ENCODE peak calls at places on chromosomes 5 and 9, in eight cellular contexts. One of them, this sample, is unnamed.

GRCh38 chr5:132483661-132484385 is 6.8 kb downstream of the IRF1 start:
- DNase-seq in T-helper 2 cell: no peak
- DNase-seq in SK-MEL-5: no peak
- DNase-seq in NCI-H446 treated with DMSO at 0.1 percent for 48 hours: no peak
- DNase-seq in DMS153: no peak
- DNase-seq in psoas muscle: no peak
- DNase-seq in nucleus accumbens: no peak
- DNase-seq in pancreas: no peak
- DNase-seq in this sample: peak

GRCh38 chr9:81423589-81424326 is 265.6 kb downstream of the TLE1 start:
- DNase-seq in T-helper 2 cell: no peak
- DNase-seq in SK-MEL-5: no peak
- DNase-seq in NCI-H446 treated with DMSO at 0.1 percent for 48 hours: no peak
- DNase-seq in DMS153: no peak
- DNase-seq in psoas muscle: no peak
- DNase-seq in nucleus accumbens: no peak
- DNase-seq in pancreas: no peak
- DNase-seq in this sample: no peak

GRCh38 chr9:107087256-107087655 is 195.8 kb upstream of the RAD23B start:
- DNase-seq in T-helper 2 cell: no peak
- DNase-seq in SK-MEL-5: no peak
- DNase-seq in NCI-H446 treated with DMSO at 0.1 percent for 48 hours: no peak
- DNase-seq in DMS153: no peak
- DNase-seq in psoas muscle: no peak
- DNase-seq in nucleus accumbens: no peak
- DNase-seq in pancreas: no peak
- DNase-seq in this sample: no peak

GRCh38 chr5:14806452-14806851 is 65.1 kb downstream of the ANKH start:
- DNase-seq in T-helper 2 cell: no peak
- DNase-seq in SK-MEL-5: peak
- DNase-seq in NCI-H446 treated with DMSO at 0.1 percent for 48 hours: no peak
- DNase-seq in DMS153: peak
- DNase-seq in psoas muscle: peak
- DNase-seq in nucleus accumbens: no peak
- DNase-seq in pancreas: no peak
- DNase-seq in this sample: no peak

GRCh38 chr9:134657666-134658377 is 16.2 kb downstream of the COL5A1 start:
- DNase-seq in T-helper 2 cell: no peak
- DNase-seq in SK-MEL-5: no peak
- DNase-seq in NCI-H446 treated with DMSO at 0.1 percent for 48 hours: no peak
- DNase-seq in DMS153: no peak
- DNase-seq in psoas muscle: peak
- DNase-seq in nucleus accumbens: no peak
- DNase-seq in pancreas: peak
- DNase-seq in this sample: no peak

GRCh38 chr5:55584398-55585265 is 49.9 kb upstream of the PLPP1 start:
- DNase-seq in T-helper 2 cell: no peak
- DNase-seq in SK-MEL-5: no peak
- DNase-seq in NCI-H446 treated with DMSO at 0.1 percent for 48 hours: no peak
- DNase-seq in DMS153: no peak
- DNase-seq in psoas muscle: no peak
- DNase-seq in nucleus accumbens: no peak
- DNase-seq in pancreas: no peak
- DNase-seq in this sample: no peak

GRCh38 chr5:164422400-164422799 is 917.0 kb downstream of the MAT2B start:
- DNase-seq in T-helper 2 cell: no peak
- DNase-seq in SK-MEL-5: peak
- DNase-seq in NCI-H446 treated with DMSO at 0.1 percent for 48 hours: no peak
- DNase-seq in DMS153: no peak
- DNase-seq in psoas muscle: no peak
- DNase-seq in nucleus accumbens: no peak
- DNase-seq in pancreas: no peak
- DNase-seq in this sample: no peak

GRCh38 chr5:56552612-56553268 is 262.6 kb upstream of the MAP3K1 start:
- DNase-seq in T-helper 2 cell: no peak
- DNase-seq in SK-MEL-5: no peak
- DNase-seq in NCI-H446 treated with DMSO at 0.1 percent for 48 hours: no peak
- DNase-seq in DMS153: no peak
- DNase-seq in psoas muscle: no peak
- DNase-seq in nucleus accumbens: no peak
- DNase-seq in pancreas: no peak
- DNase-seq in this sample: no peak

GRCh38 chr9:38686923-38687322 is 33.0 kb downstream of the FAM240B start:
- DNase-seq in T-helper 2 cell: no peak
- DNase-seq in SK-MEL-5: no peak
- DNase-seq in NCI-H446 treated with DMSO at 0.1 percent for 48 hours: no peak
- DNase-seq in DMS153: no peak
- DNase-seq in psoas muscle: no peak
- DNase-seq in nucleus accumbens: no peak
- DNase-seq in pancreas: no peak
- DNase-seq in this sample: no peak

GRCh38 chr9:111178361-111179043 is 140.2 kb upstream of the LPAR1 start:
- DNase-seq in T-helper 2 cell: no peak
- DNase-seq in SK-MEL-5: no peak
- DNase-seq in NCI-H446 treated with DMSO at 0.1 percent for 48 hours: peak
- DNase-seq in DMS153: no peak
- DNase-seq in psoas muscle: no peak
- DNase-seq in nucleus accumbens: no peak
- DNase-seq in pancreas: no peak
- DNase-seq in this sample: no peak

GRCh38 chr5:756171-756570 is 28.4 kb downstream of the ZDHHC11B start:
- DNase-seq in T-helper 2 cell: no peak
- DNase-seq in SK-MEL-5: no peak
- DNase-seq in NCI-H446 treated with DMSO at 0.1 percent for 48 hours: no peak
- DNase-seq in DMS153: no peak
- DNase-seq in psoas muscle: peak
- DNase-seq in nucleus accumbens: no peak
- DNase-seq in pancreas: peak
- DNase-seq in this sample: peak

GRCh38 chr9:4243113-4243512 is 56.8 kb downstream of the GLIS3 start:
- DNase-seq in T-helper 2 cell: no peak
- DNase-seq in SK-MEL-5: no peak
- DNase-seq in NCI-H446 treated with DMSO at 0.1 percent for 48 hours: no peak
- DNase-seq in DMS153: no peak
- DNase-seq in psoas muscle: no peak
- DNase-seq in nucleus accumbens: no peak
- DNase-seq in pancreas: no peak
- DNase-seq in this sample: no peak

GRCh38 chr5:148746826-148747535 is 79.4 kb upstream of the ADRB2 start:
- DNase-seq in T-helper 2 cell: no peak
- DNase-seq in SK-MEL-5: no peak
- DNase-seq in NCI-H446 treated with DMSO at 0.1 percent for 48 hours: no peak
- DNase-seq in DMS153: no peak
- DNase-seq in psoas muscle: no peak
- DNase-seq in nucleus accumbens: no peak
- DNase-seq in pancreas: no peak
- DNase-seq in this sample: no peak

GRCh38 chr9:86549434-86549833 is 195.2 kb upstream of the TUT7 start:
- DNase-seq in T-helper 2 cell: no peak
- DNase-seq in SK-MEL-5: no peak
- DNase-seq in NCI-H446 treated with DMSO at 0.1 percent for 48 hours: no peak
- DNase-seq in DMS153: no peak
- DNase-seq in psoas muscle: no peak
- DNase-seq in nucleus accumbens: no peak
- DNase-seq in pancreas: no peak
- DNase-seq in this sample: no peak

GRCh38 chr9:137317979-137318511 is 16.0 kb upstream of the NRARP start:
- DNase-seq in T-helper 2 cell: no peak
- DNase-seq in SK-MEL-5: no peak
- DNase-seq in NCI-H446 treated with DMSO at 0.1 percent for 48 hours: no peak
- DNase-seq in DMS153: no peak
- DNase-seq in psoas muscle: no peak
- DNase-seq in nucleus accumbens: no peak
- DNase-seq in pancreas: peak
- DNase-seq in this sample: peak

GRCh38 chr9:136011703-136012496 is 50.7 kb upstream of the UBAC1 start:
- DNase-seq in T-helper 2 cell: peak
- DNase-seq in SK-MEL-5: no peak
- DNase-seq in NCI-H446 treated with DMSO at 0.1 percent for 48 hours: no peak
- DNase-seq in DMS153: no peak
- DNase-seq in psoas muscle: peak
- DNase-seq in nucleus accumbens: peak
- DNase-seq in pancreas: peak
- DNase-seq in this sample: no peak

GRCh38 chr9:95092321-95093072 is 225.0 kb downstream of the FANCC start:
- DNase-seq in T-helper 2 cell: no peak
- DNase-seq in SK-MEL-5: peak
- DNase-seq in NCI-H446 treated with DMSO at 0.1 percent for 48 hours: no peak
- DNase-seq in DMS153: no peak
- DNase-seq in psoas muscle: no peak
- DNase-seq in nucleus accumbens: no peak
- DNase-seq in pancreas: peak
- DNase-seq in this sample: no peak

GRCh38 chr9:112169368-112169767 is 5.7 kb downstream of the SUSD1 start:
- DNase-seq in T-helper 2 cell: no peak
- DNase-seq in SK-MEL-5: no peak
- DNase-seq in NCI-H446 treated with DMSO at 0.1 percent for 48 hours: no peak
- DNase-seq in DMS153: no peak
- DNase-seq in psoas muscle: no peak
- DNase-seq in nucleus accumbens: no peak
- DNase-seq in pancreas: no peak
- DNase-seq in this sample: no peak

GRCh38 chr5:86917117-86917579 is 299.4 kb downstream of the COX7C start:
- DNase-seq in T-helper 2 cell: no peak
- DNase-seq in SK-MEL-5: peak
- DNase-seq in NCI-H446 treated with DMSO at 0.1 percent for 48 hours: peak
- DNase-seq in DMS153: no peak
- DNase-seq in psoas muscle: no peak
- DNase-seq in nucleus accumbens: no peak
- DNase-seq in pancreas: no peak
- DNase-seq in this sample: no peak

GRCh38 chr5:68456756-68457217 is 241.2 kb downstream of the PIK3R1 start:
- DNase-seq in T-helper 2 cell: no peak
- DNase-seq in SK-MEL-5: no peak
- DNase-seq in NCI-H446 treated with DMSO at 0.1 percent for 48 hours: peak
- DNase-seq in DMS153: peak
- DNase-seq in psoas muscle: no peak
- DNase-seq in nucleus accumbens: no peak
- DNase-seq in pancreas: peak
- DNase-seq in this sample: no peak

GRCh38 chr5:171647043-171647899 is 138.3 kb upstream of the SMIM23 start:
- DNase-seq in T-helper 2 cell: no peak
- DNase-seq in SK-MEL-5: no peak
- DNase-seq in NCI-H446 treated with DMSO at 0.1 percent for 48 hours: peak
- DNase-seq in DMS153: no peak
- DNase-seq in psoas muscle: no peak
- DNase-seq in nucleus accumbens: no peak
- DNase-seq in pancreas: no peak
- DNase-seq in this sample: no peak

GRCh38 chr9:70683841-70684240 is 269.4 kb upstream of the KLF9 start:
- DNase-seq in T-helper 2 cell: no peak
- DNase-seq in SK-MEL-5: no peak
- DNase-seq in NCI-H446 treated with DMSO at 0.1 percent for 48 hours: no peak
- DNase-seq in DMS153: no peak
- DNase-seq in psoas muscle: no peak
- DNase-seq in nucleus accumbens: no peak
- DNase-seq in pancreas: no peak
- DNase-seq in this sample: no peak

GRCh38 chr9:7153566-7153965 is 395.8 kb downstream of the KDM4C start:
- DNase-seq in T-helper 2 cell: no peak
- DNase-seq in SK-MEL-5: peak
- DNase-seq in NCI-H446 treated with DMSO at 0.1 percent for 48 hours: no peak
- DNase-seq in DMS153: no peak
- DNase-seq in psoas muscle: no peak
- DNase-seq in nucleus accumbens: no peak
- DNase-seq in pancreas: no peak
- DNase-seq in this sample: no peak

GRCh38 chr5:174283176-174283575 is 237.7 kb downstream of the NSG2 start:
- DNase-seq in T-helper 2 cell: no peak
- DNase-seq in SK-MEL-5: no peak
- DNase-seq in NCI-H446 treated with DMSO at 0.1 percent for 48 hours: no peak
- DNase-seq in DMS153: peak
- DNase-seq in psoas muscle: no peak
- DNase-seq in nucleus accumbens: no peak
- DNase-seq in pancreas: no peak
- DNase-seq in this sample: no peak

This sample was measured in mesenteric fat pad.